ENCODE peak calls at places on chromosomes 11 and 22, in four cellular contexts. R, Q, A and G are unnamed samples.

GRCh38 chr11:74069146-74070046 is 60.5 kb upstream of the UCP3 start:
- DNase-seq in R (no peak), Q (no peak), A (no peak), G (no peak)

GRCh38 chr11:13826505-13827278 is 135.8 kb upstream of the SPON1 start:
- DNase-seq in R (no peak), Q (no peak), A (no peak), G (no peak)

GRCh38 chr22:17265649-17266248 is 46.5 kb upstream of the ADA2 start:
- DNase-seq in R (no peak), Q (no peak), A (no peak), G (no peak)

GRCh38 chr11:3866836-3867208 is 11.4 kb downstream of the STIM1 start:
- DNase-seq in R (no peak), Q (no peak), A (no peak), G (no peak)

GRCh38 chr11:86245369-86246292 is 1.1 kb downstream of the EED start:
- DNase-seq in R (peak), Q (peak), A (no peak), G (peak)

GRCh38 chr11:41989173-41989572 is 529.7 kb upstream of the LRRC4C start:
- DNase-seq in R (no peak), Q (no peak), A (no peak), G (no peak)

GRCh38 chr11:1149545-1149944 is 8.2 kb upstream of the MUC5AC start:
- DNase-seq in R (no peak), Q (no peak), A (no peak), G (no peak)

GRCh38 chr11:88428959-88429358 is 91.4 kb upstream of the CTSC start:
- DNase-seq in R (no peak), Q (no peak), A (no peak), G (no peak)

GRCh38 chr22:36901411-36902142 is 11.9 kb upstream of the CSF2RB start:
- DNase-seq in R (no peak), Q (no peak), A (no peak), G (no peak)

GRCh38 chr11:29916040-29916439 is 100.8 kb downstream of the KCNA4 start:
- DNase-seq in R (no peak), Q (no peak), A (no peak), G (no peak)

GRCh38 chr11:33989461-33989860 is 62.1 kb upstream of the CAPRIN1 start:
- DNase-seq in R (no peak), Q (no peak), A (no peak), G (no peak)

GRCh38 chr11:14902650-14903350 is 10.8 kb upstream of the CYP2R1 start:
- DNase-seq in R (no peak), Q (no peak), A (no peak), G (peak)

GRCh38 chr22:38873469-38874411 is 1.7 kb upstream of the CBX6 start:
- DNase-seq in R (no peak), Q (no peak), A (peak), G (no peak)

GRCh38 chr11:116312560-116313340 is 460.0 kb downstream of the BUD13 start:
- DNase-seq in R (no peak), Q (no peak), A (peak), G (no peak)

GRCh38 chr11:115784796-115785521 is 280.7 kb upstream of the CADM1 start:
- DNase-seq in R (no peak), Q (no peak), A (no peak), G (no peak)

GRCh38 chr11:111795333-111795985 is 29.3 kb upstream of the PPP2R1B start:
- DNase-seq in R (no peak), Q (no peak), A (no peak), G (no peak)

GRCh38 chr11:65433657-65434056 is 11.1 kb downstream of the NEAT1 start:
- DNase-seq in R (no peak), Q (no peak), A (no peak), G (peak)

GRCh38 chr22:37697540-37697835 is 640 bp downstream of the TRIOBP start:
- DNase-seq in R (no peak), Q (peak), A (peak), G (no peak)

GRCh38 chr22:17152971-17153370 is 6.1 kb downstream of the HDHD5 start:
- DNase-seq in R (no peak), Q (no peak), A (no peak), G (no peak)

GRCh38 chr11:93196816-93197382 is 892 bp downstream of the SLC36A4 start:
- DNase-seq in R (no peak), Q (no peak), A (no peak), G (no peak)
- H3K23ac ChIP-seq in R (no peak), Q (no peak), A (no peak), G (no peak)

DNA sequence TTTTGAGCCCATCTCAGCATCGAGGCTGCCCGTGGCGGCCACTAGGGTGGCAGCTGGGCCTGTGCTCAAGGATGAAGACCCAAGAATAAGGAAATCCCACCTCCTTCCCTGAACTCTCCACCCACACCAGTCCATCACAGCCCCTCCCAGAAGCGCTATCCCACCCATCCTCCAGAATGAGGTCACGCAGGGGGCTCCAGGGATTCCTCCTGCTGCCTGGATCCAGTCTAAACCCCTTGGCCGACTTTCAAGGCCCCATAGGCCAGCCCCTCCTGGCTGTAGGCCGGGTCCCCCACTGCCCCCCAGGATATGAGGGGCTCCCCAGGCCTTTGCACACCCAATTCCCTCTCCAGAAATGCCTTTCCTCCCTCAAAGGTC is 19.0 kb upstream of the SCGB1A1 start:
- DNase-seq in R (no peak), Q (no peak), A (no peak), G (no peak)
- H2BK12ac ChIP-seq in R (no peak), Q (no peak), A (no peak), G (peak)

DNA sequence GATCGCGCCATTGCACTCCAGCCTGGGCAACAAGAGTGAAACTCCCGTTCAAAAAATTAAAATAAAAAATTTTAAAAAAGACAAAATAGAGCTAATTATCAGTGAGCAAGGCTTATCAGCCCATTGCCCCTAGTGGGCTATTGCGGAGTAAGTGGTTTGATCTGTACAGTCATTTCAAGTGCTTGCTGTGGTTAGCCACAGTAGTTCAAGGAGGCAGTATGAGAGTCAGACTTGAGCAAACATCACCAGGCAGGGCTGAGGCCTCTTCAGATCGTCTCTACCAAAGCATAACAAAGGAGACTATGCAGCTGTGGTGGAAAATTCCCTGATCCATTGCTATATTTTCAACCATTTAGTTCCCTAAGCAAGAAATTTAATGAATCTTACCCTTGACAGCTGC is 4.3 kb upstream of the SBF2 start:
- DNase-seq in R (no peak), Q (no peak), A (no peak), G (peak)
- H3K9ac ChIP-seq in R (no peak), Q (no peak), A (no peak), G (peak)

GRCh38 chr22:29587938-29588699 is 7.2 kb upstream of the NIPSNAP1 start:
- DNase-seq in R (no peak), Q (no peak), A (no peak), G (peak)
- H3K23ac ChIP-seq in R (no peak), Q (no peak), A (no peak), G (no peak)

DNA sequence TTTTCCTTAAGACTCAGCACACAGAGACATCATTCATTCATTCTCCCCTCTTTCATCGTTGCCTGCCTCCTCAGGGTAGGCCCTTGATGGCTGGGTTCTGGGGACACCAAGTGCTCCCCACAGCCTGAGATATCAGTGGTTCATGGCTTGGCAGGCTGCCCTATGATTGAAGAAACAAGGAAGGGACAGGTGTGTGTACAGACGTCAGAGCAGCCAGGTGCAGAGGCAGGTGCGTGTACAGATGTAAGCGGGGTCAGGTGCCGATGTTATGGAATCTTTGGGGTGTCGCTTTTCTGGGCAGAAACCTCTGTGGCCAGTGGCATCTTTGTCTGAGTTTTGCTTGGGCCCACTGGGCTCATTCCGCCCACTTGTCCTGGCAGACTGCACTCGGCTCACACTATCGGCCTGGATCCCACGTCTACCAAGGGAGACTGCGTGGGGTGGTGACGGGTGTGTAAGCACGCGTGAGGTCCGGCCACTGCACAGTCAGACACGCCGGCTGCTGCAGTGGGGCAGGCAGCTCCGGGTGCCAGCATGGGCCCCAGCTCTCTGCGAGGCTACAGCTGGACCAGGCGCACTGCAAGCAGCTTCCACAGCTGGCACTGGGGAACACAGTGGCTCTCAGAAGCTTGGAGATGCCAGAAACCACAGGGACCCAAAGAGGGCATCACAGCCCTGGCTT is 20.9 kb upstream of the KIAA0930 start:
- DNase-seq in R (no peak), Q (no peak), A (no peak), G (no peak)
- H2BK12ac ChIP-seq in R (peak), Q (no peak), A (no peak), G (no peak)

DNA sequence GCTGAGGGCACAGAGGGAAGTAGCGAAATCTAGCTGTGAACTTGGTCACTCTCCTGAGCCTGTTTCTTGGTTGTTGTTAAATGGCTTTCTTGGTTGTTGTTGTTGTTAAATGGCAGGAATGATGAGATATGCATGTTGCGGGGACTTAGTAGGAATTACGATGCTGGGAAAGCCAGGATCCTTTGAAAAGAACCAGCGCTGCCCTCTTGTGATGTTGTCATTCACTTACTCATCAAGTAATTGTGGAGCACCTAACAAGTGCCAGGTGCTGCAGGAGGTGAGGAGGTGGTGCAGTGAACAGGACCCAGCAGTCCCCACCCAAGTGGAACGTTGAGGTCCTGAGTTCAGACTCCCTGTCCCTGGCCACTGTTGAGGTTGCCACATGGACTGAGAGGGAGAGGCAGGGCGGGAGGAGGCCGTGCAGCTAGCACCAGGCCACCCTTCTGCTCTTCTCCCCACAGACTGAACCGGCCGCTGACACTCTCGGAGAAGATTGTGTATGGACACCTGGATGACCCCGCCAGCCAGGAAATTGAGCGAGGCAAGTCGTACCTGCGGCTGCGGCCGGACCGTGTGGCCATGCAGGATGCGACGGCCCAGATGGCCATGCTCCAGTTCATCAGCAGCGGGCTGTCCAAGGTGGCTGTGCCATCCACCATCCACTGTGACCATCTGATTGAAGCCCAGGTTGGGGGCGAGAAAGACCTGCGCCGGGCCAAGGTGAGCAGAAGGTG is 36.8 kb downstream of the POLR3H start:
- DNase-seq in R (no peak), Q (no peak), A (no peak), G (no peak)
- H3K9ac ChIP-seq in R (no peak), Q (no peak), A (no peak), G (no peak)

DNA sequence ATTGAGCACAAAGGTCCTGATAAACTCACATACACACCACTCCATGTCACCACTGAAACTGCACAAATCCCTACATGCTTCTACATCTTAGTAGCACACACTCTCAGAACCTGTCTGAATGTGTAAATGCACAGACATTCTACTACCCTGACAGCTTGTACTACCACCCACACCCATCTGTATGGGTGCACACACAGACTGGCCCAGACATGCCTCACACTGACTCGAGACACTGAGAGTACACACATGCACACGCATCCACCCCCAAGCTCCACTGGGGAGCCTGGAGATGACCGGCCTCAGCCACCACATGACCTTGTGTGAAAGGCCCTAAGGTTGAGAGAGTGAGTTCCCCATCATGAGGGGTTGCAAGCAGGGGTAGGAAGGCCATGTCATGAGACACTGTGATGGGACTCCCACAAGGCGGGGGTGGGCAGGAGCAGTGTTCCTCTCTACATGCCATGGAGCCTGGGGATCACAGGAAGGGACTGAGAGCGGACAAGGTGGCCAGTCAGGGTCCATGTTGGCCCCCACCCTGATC is 28.1 kb downstream of the ARAP1 start:
- DNase-seq in R (no peak), Q (no peak), A (no peak), G (no peak)
- H3K23ac ChIP-seq in R (no peak), Q (no peak), A (no peak), G (no peak)

GRCh38 chr11:9825315-9825714 is 161.4 kb downstream of the SWAP70 start:
- DNase-seq in R (no peak), Q (no peak), A (no peak), G (peak)
- H2BK12ac ChIP-seq in R (no peak), Q (no peak), A (no peak), G (no peak)

GRCh38 chr11:60858731-60859464 is 3.1 kb upstream of the PTGDR2 start:
- DNase-seq in R (no peak), Q (no peak), A (no peak), G (no peak)
- H3K9ac ChIP-seq in R (no peak), Q (no peak), A (no peak), G (no peak)

GRCh38 chr11:83159901-83160865 is 3.3 kb downstream of the PCF11 start:
- DNase-seq in R (no peak), Q (no peak), A (no peak), G (peak)

GRCh38 chr11:83158474-83158786 is 1.5 kb downstream of the PCF11 start:
- DNase-seq in R (no peak), Q (no peak), A (no peak), G (no peak)

GRCh38 chr11:83156996-83157754 is at the start of gene PCF11:
- DNase-seq in R (no peak), Q (no peak), A (peak), G (no peak)

GRCh38 chr11:83157755-83158473 is 983 bp downstream of the PCF11 start:
- DNase-seq in R (peak), Q (peak), A (peak), G (peak)

GRCh38 chr11:83158965-83159900 is 2.3 kb downstream of the PCF11 start:
- DNase-seq in R (no peak), Q (no peak), A (no peak), G (no peak)
- H3K23ac ChIP-seq in R (no peak), Q (no peak), A (no peak), G (no peak)